ENCODE peak calls at places on chromosomes 16 and 17, in eight cellular contexts. C is T47D, K is NCI-H510A treated with DMSO at 0.1 percent for 48 hours, L is NCI-H1105 treated with DMSO at 0.1 percent for 48 hours, U is cortex of kidney, P is RPMI8226, G is fibroblast of the aortic adventitia, X is head of caudate nucleus. I is an unnamed sample.
A peak's percentile ranks its signal among the peaks of the same experiment; 100 is the strongest.

GRCh38 chr16:62035115-62036092 is 834 bp downstream of the CDH8 start:
- DNase-seq in P (no peak), K (peak; percentile 13), G (no peak), L (peak; percentile 48), U (no peak), X (peak; percentile 43), C (no peak), I (no peak)

GRCh38 chr17:62110923-62111484 is 45.9 kb upstream of the MED13 start:
- DNase-seq in K (no peak), C (no peak), P (no peak), L (no peak), X (no peak), U (no peak), G (no peak), I (no peak)

GRCh38 chr17:75481194-75482059 is 25.0 kb downstream of the TMEM94 start:
- DNase-seq in P (no peak), L (no peak), C (no peak), K (no peak), X (no peak), G (no peak), U (no peak), I (no peak)

GRCh38 chr16:9139965-9140364 is 48.5 kb downstream of the HAPSTR1 start:
- DNase-seq in G (peak; percentile 31), K (peak; percentile 7), X (no peak), U (no peak), L (peak; percentile 1), P (peak; percentile 28), C (peak; percentile 86), I (peak; percentile 10)

GRCh38 chr16:74942977-74943918 is 41.7 kb downstream of the WDR59 start:
- DNase-seq in U (no peak), L (no peak), G (no peak), P (no peak), K (no peak), C (no peak), X (no peak), I (peak; percentile 30)

GRCh38 chr16:26856271-26856670 is 210.5 kb upstream of the C16orf82 start:
- DNase-seq in U (no peak), P (no peak), L (no peak), G (no peak), X (no peak), C (no peak), K (no peak), I (no peak)

GRCh38 chr17:7408341-7408740 is 696 bp downstream of the NLGN2 start:
- DNase-seq in X (no peak), C (no peak), U (no peak), L (no peak), P (no peak), K (no peak), G (no peak), I (no peak)

GRCh38 chr16:4496305-4496704 is 20.1 kb downstream of the HMOX2 start:
- DNase-seq in X (no peak), U (no peak), P (no peak), K (no peak), G (peak; percentile 35), L (no peak), C (no peak), I (no peak)

GRCh38 chr17:74812109-74812864 is 36.1 kb upstream of the NAT9 start:
- DNase-seq in L (no peak), C (no peak), K (no peak), P (no peak), X (no peak), G (no peak), U (no peak), I (no peak)

GRCh38 chr17:68296217-68297140 is 5.2 kb downstream of the ARSG start:
- DNase-seq in G (no peak), X (no peak), C (peak; percentile 96), K (no peak), L (no peak), P (no peak), U (no peak), I (no peak)

GRCh38 chr17:75778861-75779249 is 5.8 kb upstream of the UNK start:
- DNase-seq in L (peak; percentile 52), U (no peak), C (peak; percentile 71), P (peak; percentile 75), K (peak; percentile 40), G (no peak), X (no peak), I (peak; percentile 79)

GRCh38 chr16:17768257-17768656 is 297.5 kb upstream of the XYLT1 start:
- DNase-seq in U (no peak), L (no peak), K (no peak), G (peak; percentile 67), P (no peak), X (no peak), C (no peak), I (no peak)

GRCh38 chr16:81443688-81444447 is 740 bp upstream of the CMIP start:
- DNase-seq in G (no peak), U (no peak), K (no peak), L (no peak), P (no peak), C (no peak), X (no peak), I (no peak)

GRCh38 chr17:48505788-48506187 is 25.0 kb downstream of the HOXB1 start:
- DNase-seq in U (no peak), L (peak; percentile 48), G (peak; percentile 78), K (peak; percentile 87), X (no peak), C (peak; percentile 87), P (peak; percentile 87), I (peak; percentile 72)

GRCh38 chr17:17129466-17129865 is 76.7 kb downstream of the PLD6 start:
- DNase-seq in U (no peak), K (peak; percentile 54), P (peak; percentile 42), G (no peak), C (no peak), X (no peak), L (peak; percentile 56), I (no peak)

I was measured in OCI-M1.